ENCODE peak calls at places on chromosome 3, in six cellular contexts. U, B, I, Z, X and C are unnamed samples.

GRCh38 chr3:169152319-169152718 is 511.2 kb downstream of the MECOM start:
- DNase-seq in U (no peak), B (no peak), I (no peak), Z (peak), X (no peak), C (no peak)

GRCh38 chr3:141460097-141460704 is 26.6 kb upstream of the RASA2 start:
- DNase-seq in U (peak), B (peak), I (peak), Z (peak), X (peak), C (peak)

GRCh38 chr3:102112706-102113230 is 263.5 kb downstream of the NFKBIZ start:
- DNase-seq in U (no peak), B (no peak), I (no peak), Z (no peak), X (no peak), C (no peak)

GRCh38 chr3:82055792-82056191 is 294.3 kb upstream of the GBE1 start:
- DNase-seq in U (no peak), B (peak), I (peak), Z (no peak), X (no peak), C (no peak)

GRCh38 chr3:3179407-3180094 is at the start of gene CRBN:
- DNase-seq in U (peak), B (peak), I (peak), Z (peak), X (peak), C (peak)

GRCh38 chr3:48430359-48431101 is 644 bp upstream of the PLXNB1 start:
- DNase-seq in U (no peak), B (peak), I (no peak), Z (no peak), X (no peak), C (no peak)

GRCh38 chr3:105537371-105538075 is 170.8 kb downstream of the ALCAM start:
- DNase-seq in U (no peak), B (no peak), I (no peak), Z (no peak), X (no peak), C (no peak)

GRCh38 chr3:117955196-117955595 is 1079.5 kb downstream of the IGSF11 start:
- DNase-seq in U (no peak), B (no peak), I (no peak), Z (peak), X (no peak), C (peak)

GRCh38 chr3:193507566-193507965 is 47.1 kb downstream of the ATP13A4 start:
- DNase-seq in U (no peak), B (no peak), I (no peak), Z (no peak), X (no peak), C (no peak)

GRCh38 chr3:154235330-154235729 is 89.0 kb downstream of the DHX36 start:
- DNase-seq in U (no peak), B (no peak), I (peak), Z (no peak), X (no peak), C (no peak)

GRCh38 chr3:30401971-30402370 is 204.4 kb upstream of the TGFBR2 start:
- DNase-seq in U (no peak), B (no peak), I (no peak), Z (no peak), X (no peak), C (no peak)

GRCh38 chr3:51934991-51935885 is 6.5 kb downstream of the RRP9 start:
- DNase-seq in U (no peak), B (no peak), I (no peak), Z (no peak), X (peak), C (no peak)